ENCODE peak calls at places on chromosomes 1 and 21, in six cellular contexts. One of them, this sample, is unnamed.

GRCh38 chr1:108527135-108527534 is 32.8 kb upstream of the EEIG2 start:
- DNase-seq in HepG2: no peak
- DNase-seq in K562: no peak
- DNase-seq in GM12878: no peak
- DNase-seq in HCT116: no peak
- DNase-seq in H1: no peak
- DNase-seq in this sample: no peak

GRCh38 chr21:34790834-34791233 is 122.0 kb downstream of the CLIC6 start:
- DNase-seq in H1: no peak
- DNase-seq in K562: no peak
- DNase-seq in HepG2: no peak
- DNase-seq in GM12878: no peak
- DNase-seq in HCT116: no peak
- DNase-seq in this sample: no peak

GRCh38 chr1:232880354-232880753 is 70.1 kb upstream of the NTPCR start:
- DNase-seq in GM12878: no peak
- DNase-seq in HCT116: peak; percentile 50
- DNase-seq in HepG2: peak; percentile 5
- DNase-seq in K562: peak; percentile 44
- DNase-seq in H1: peak; percentile 25
- DNase-seq in this sample: peak; percentile 66

GRCh38 chr1:35931424-35932157 is 686 bp downstream of the AGO3 start:
- DNase-seq in H1: no peak
- DNase-seq in K562: no peak
- DNase-seq in HepG2: peak; percentile 3
- DNase-seq in HCT116: no peak
- DNase-seq in GM12878: no peak
- DNase-seq in this sample: peak; percentile 20

GRCh38 chr1:111251570-111251969 is 24.1 kb downstream of the CHI3L2 start:
- DNase-seq in HCT116: no peak
- DNase-seq in H1: no peak
- DNase-seq in HepG2: no peak
- DNase-seq in K562: no peak
- DNase-seq in GM12878: no peak
- DNase-seq in this sample: no peak

GRCh38 chr1:36349839-36350238 is 26.4 kb upstream of the EVA1B start:
- DNase-seq in HepG2: no peak
- DNase-seq in H1: no peak
- DNase-seq in HCT116: no peak
- DNase-seq in K562: no peak
- DNase-seq in GM12878: no peak
- DNase-seq in this sample: no peak

GRCh38 chr1:54559111-54559548 is 11.1 kb downstream of the ACOT11 start:
- DNase-seq in K562: no peak
- DNase-seq in HepG2: no peak
- DNase-seq in H1: no peak
- DNase-seq in HCT116: no peak
- DNase-seq in GM12878: no peak
- DNase-seq in this sample: no peak

GRCh38 chr1:185936641-185937040 is 202.4 kb downstream of the HMCN1 start:
- DNase-seq in HepG2: no peak
- DNase-seq in HCT116: no peak
- DNase-seq in H1: no peak
- DNase-seq in K562: no peak
- DNase-seq in GM12878: no peak
- DNase-seq in this sample: no peak

GRCh38 chr1:227786673-227787512 is 28.6 kb upstream of the PRSS38 start:
- DNase-seq in HCT116: no peak
- DNase-seq in HepG2: no peak
- DNase-seq in H1: no peak
- DNase-seq in K562: no peak
- DNase-seq in GM12878: no peak
- DNase-seq in this sample: no peak

GRCh38 chr1:64192290-64192689 is 11.1 kb upstream of the UBE2U start:
- DNase-seq in HCT116: no peak
- DNase-seq in K562: no peak
- DNase-seq in HepG2: no peak
- DNase-seq in H1: no peak
- DNase-seq in GM12878: no peak
- DNase-seq in this sample: no peak

GRCh38 chr1:240210026-240210425 is 118.3 kb downstream of the FMN2 start:
- DNase-seq in GM12878: no peak
- DNase-seq in HepG2: no peak
- DNase-seq in HCT116: no peak
- DNase-seq in H1: no peak
- DNase-seq in K562: no peak
- DNase-seq in this sample: no peak

GRCh38 chr1:244792188-244792850 is 43.1 kb upstream of the COX20 start:
- DNase-seq in GM12878: no peak
- DNase-seq in K562: no peak
- DNase-seq in HepG2: no peak
- DNase-seq in H1: no peak
- DNase-seq in HCT116: no peak
- DNase-seq in this sample: no peak

DNA sequence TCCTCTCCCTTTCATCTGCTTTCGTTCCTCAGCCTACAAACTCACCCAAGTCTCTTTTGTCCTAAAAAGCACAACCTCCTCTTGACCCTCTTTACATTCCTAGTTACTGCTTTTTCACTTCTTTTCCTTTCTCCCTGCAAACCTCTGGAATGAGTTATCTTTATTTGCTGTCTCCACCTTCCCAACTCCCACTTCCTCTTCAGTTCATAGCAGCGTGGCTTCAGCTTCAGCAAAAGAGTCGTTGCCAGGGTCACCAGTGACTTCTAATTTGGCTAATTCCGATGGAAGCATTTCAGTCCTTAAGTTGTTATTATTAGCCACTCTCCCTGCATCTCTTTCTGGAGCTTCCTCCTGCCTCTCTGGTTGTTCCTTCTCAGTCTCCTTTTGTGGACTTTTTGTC is 6.2 kb upstream of the TMEM54 start:
- DNase-seq in HepG2: no peak
- DNase-seq in GM12878: no peak
- DNase-seq in HCT116: no peak
- DNase-seq in H1: no peak
- DNase-seq in K562: no peak
- DNase-seq in this sample: no peak
- TF ChIP-seq ZNF274 in HepG2: no peak
- TF ChIP-seq ZNF274 in GM12878: no peak
- TF ChIP-seq ZNF274 in HCT116: no peak
- TF ChIP-seq ZNF274 in H1: no peak
- TF ChIP-seq ZNF274 in K562: no peak
- TF ChIP-seq ZNF274 in this sample: no peak

DNA sequence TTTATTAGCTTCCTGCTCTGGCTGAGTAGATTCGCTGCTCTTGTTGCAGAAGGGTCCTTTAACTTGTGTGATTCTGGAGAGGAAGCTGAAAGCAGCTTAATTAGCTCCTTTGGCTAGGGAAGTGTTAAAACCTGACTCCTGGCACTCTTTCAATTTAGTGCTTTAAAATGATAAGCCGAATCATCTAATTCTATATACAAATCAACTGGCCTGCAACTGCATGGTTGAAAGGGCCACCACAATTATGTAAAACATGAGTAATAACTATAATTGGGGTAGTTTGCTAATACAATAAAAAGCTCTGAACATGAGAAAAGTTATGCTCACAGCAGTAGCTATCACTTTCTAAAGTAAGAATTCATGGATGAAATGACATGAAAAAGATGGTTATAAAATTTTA is 324.2 kb downstream of the KCTD3 start:
- DNase-seq in H1: no peak
- DNase-seq in HCT116: no peak
- DNase-seq in GM12878: no peak
- DNase-seq in HepG2: no peak
- DNase-seq in K562: no peak
- DNase-seq in this sample: no peak
- TF ChIP-seq ZNF274 in H1: no peak
- TF ChIP-seq ZNF274 in HCT116: no peak
- TF ChIP-seq ZNF274 in GM12878: no peak
- TF ChIP-seq ZNF274 in HepG2: no peak
- TF ChIP-seq ZNF274 in K562: no peak
- TF ChIP-seq ZNF274 in this sample: no peak

GRCh38 chr1:110207831-110208230 is 2.3 kb upstream of the KCNC4 start:
- DNase-seq in K562: peak; percentile 75
- DNase-seq in HCT116: no peak
- DNase-seq in H1: no peak
- DNase-seq in HepG2: peak; percentile 31
- DNase-seq in GM12878: no peak
- DNase-seq in this sample: no peak
- TF ChIP-seq ZNF274 in K562: no peak
- TF ChIP-seq ZNF274 in HCT116: no peak
- TF ChIP-seq ZNF274 in H1: no peak
- TF ChIP-seq ZNF274 in HepG2: no peak
- TF ChIP-seq ZNF274 in GM12878: no peak
- TF ChIP-seq ZNF274 in this sample: no peak

GRCh38 chr21:42574234-42575027 is 60.8 kb downstream of the SLC37A1 start:
- DNase-seq in HCT116: no peak
- DNase-seq in K562: peak; percentile 51
- DNase-seq in HepG2: peak; percentile 33
- DNase-seq in H1: no peak
- DNase-seq in GM12878: no peak
- DNase-seq in this sample: no peak
- TF ChIP-seq ZNF274 in HCT116: no peak
- TF ChIP-seq ZNF274 in K562: no peak
- TF ChIP-seq ZNF274 in HepG2: no peak
- TF ChIP-seq ZNF274 in H1: no peak
- TF ChIP-seq ZNF274 in GM12878: no peak
- TF ChIP-seq ZNF274 in this sample: no peak

GRCh38 chr1:119687391-119688079 is 24.2 kb upstream of the PHGDH start:
- DNase-seq in GM12878: no peak
- DNase-seq in H1: no peak
- DNase-seq in K562: no peak
- DNase-seq in HepG2: no peak
- DNase-seq in HCT116: no peak
- DNase-seq in this sample: peak; percentile 67
- TF ChIP-seq ZNF274 in GM12878: no peak
- TF ChIP-seq ZNF274 in H1: no peak
- TF ChIP-seq ZNF274 in K562: no peak
- TF ChIP-seq ZNF274 in HepG2: no peak
- TF ChIP-seq ZNF274 in HCT116: no peak
- TF ChIP-seq ZNF274 in this sample: no peak

DNA sequence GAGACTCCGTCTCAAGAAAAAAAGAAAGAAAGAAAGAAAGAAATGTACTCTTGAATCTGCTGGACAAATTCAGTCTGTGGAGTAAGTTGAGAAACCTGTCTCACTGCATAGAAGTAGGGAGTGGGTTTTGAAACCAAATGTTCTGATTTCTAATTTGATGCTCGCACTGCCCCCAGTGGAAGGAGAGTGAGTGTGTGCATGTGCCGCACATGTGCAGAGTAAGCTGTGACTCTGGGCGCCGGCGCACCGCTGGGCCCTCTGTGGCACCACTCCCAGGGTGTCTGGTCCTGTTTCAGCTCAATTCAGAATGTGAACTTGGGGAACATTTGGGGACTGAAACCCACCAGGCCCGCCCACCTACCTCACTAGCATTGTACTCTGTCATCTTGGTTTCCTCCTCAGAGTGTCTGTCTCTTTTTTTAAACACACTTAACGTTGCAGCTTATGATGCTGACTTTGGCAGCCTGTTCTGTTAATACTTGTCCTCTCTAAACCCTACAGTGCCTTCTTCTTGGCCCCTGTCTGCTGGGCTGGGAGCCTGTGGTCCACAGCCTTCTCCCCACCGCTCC is 104.6 kb downstream of the CACNA1E start:
- DNase-seq in GM12878: no peak
- DNase-seq in K562: peak; percentile 46
- DNase-seq in H1: no peak
- DNase-seq in HepG2: no peak
- DNase-seq in HCT116: no peak
- DNase-seq in this sample: no peak
- TF ChIP-seq ZNF274 in GM12878: no peak
- TF ChIP-seq ZNF274 in K562: no peak
- TF ChIP-seq ZNF274 in H1: no peak
- TF ChIP-seq ZNF274 in HepG2: no peak
- TF ChIP-seq ZNF274 in HCT116: no peak
- TF ChIP-seq ZNF274 in this sample: no peak

GRCh38 chr1:9718006-9718680 is 66.6 kb downstream of the PIK3CD start:
- DNase-seq in GM12878: no peak
- DNase-seq in HCT116: no peak
- DNase-seq in H1: no peak
- DNase-seq in K562: no peak
- DNase-seq in HepG2: no peak
- DNase-seq in this sample: no peak

GRCh38 chr1:9715536-9716226 is 64.2 kb downstream of the PIK3CD start:
- DNase-seq in H1: no peak
- DNase-seq in HepG2: no peak
- DNase-seq in HCT116: no peak
- DNase-seq in GM12878: no peak
- DNase-seq in K562: no peak
- DNase-seq in this sample: no peak

GRCh38 chr1:9717193-9718005 is 65.9 kb downstream of the PIK3CD start:
- DNase-seq in K562: peak; percentile 88
- DNase-seq in GM12878: peak; percentile 39
- DNase-seq in HepG2: peak; percentile 93
- DNase-seq in HCT116: no peak
- DNase-seq in H1: no peak
- DNase-seq in this sample: no peak

GRCh38 chr1:9714257-9714718 is 62.8 kb downstream of the PIK3CD start:
- DNase-seq in GM12878: no peak
- DNase-seq in K562: peak; percentile 34
- DNase-seq in HCT116: no peak
- DNase-seq in HepG2: no peak
- DNase-seq in H1: peak; percentile 72
- DNase-seq in this sample: no peak

GRCh38 chr1:9716404-9717192 is 65.1 kb downstream of the PIK3CD start:
- DNase-seq in HCT116: no peak
- DNase-seq in K562: no peak
- DNase-seq in H1: no peak
- DNase-seq in GM12878: no peak
- DNase-seq in HepG2: no peak
- DNase-seq in this sample: no peak
- TF ChIP-seq ZNF274 in HCT116: no peak
- TF ChIP-seq ZNF274 in K562: no peak
- TF ChIP-seq ZNF274 in H1: no peak
- TF ChIP-seq ZNF274 in GM12878: no peak
- TF ChIP-seq ZNF274 in HepG2: peak; percentile 59
- TF ChIP-seq ZNF274 in this sample: no peak

This sample was measured in NT2/D1.